ENCODE peak calls at places on chromosomes 12 and 14, in nine cellular contexts. B is GM12892; A is glutamatergic neuron; Y is effector memory CD8-positive, alpha-beta T cell; V is stimulated activated CD4-positive, alpha-beta T cell treated with anti-CD3 and anti-CD28 coated beads, Interleukin-4, amount 100 ng/mL, for 4 hours; D is stimulated activated CD8-positive, alpha-beta memory T cell treated with anti-CD3 and anti-CD28 coated beads, Interleukin-2, amount 100 ng/mL, for 1 hour; N is GM03348; P is NCI-H2029 treated with DMSO at 0.1 percent for 48 hours; W is neuronal stem cell. L is an unnamed sample.

GRCh38 chr12:40980346-40981005 is 207.6 kb upstream of the PDZRN4 start:
- DNase-seq in W (no peak), N (no peak), B (no peak), V (no peak), Y (no peak), P (no peak), A (no peak), D (no peak), L (no peak)

GRCh38 chr14:101733211-101733610 is 28.3 kb upstream of the PPP2R5C start:
- DNase-seq in D (no peak), A (no peak), V (no peak), N (no peak), W (no peak), P (no peak), B (no peak), Y (no peak), L (no peak)

GRCh38 chr12:52006726-52007157 is at the start of gene TAMALIN:
- DNase-seq in W (peak), A (peak), D (peak), V (peak), N (peak), Y (peak), P (no peak), B (no peak), L (no peak)

GRCh38 chr14:99674776-99675175 is 9.3 kb upstream of the CYP46A1 start:
- DNase-seq in A (no peak), V (no peak), N (no peak), Y (no peak), B (no peak), W (no peak), D (no peak), P (no peak), L (no peak)

GRCh38 chr14:82052778-82053177 is 519.1 kb upstream of the SEL1L start:
- DNase-seq in D (no peak), A (no peak), B (no peak), V (no peak), Y (no peak), W (no peak), N (no peak), P (no peak), L (no peak)

GRCh38 chr12:27822076-27822712 is 42.2 kb upstream of the MANSC4 start:
- DNase-seq in P (no peak), Y (peak), V (peak), W (no peak), A (no peak), B (peak), N (peak), D (peak), L (no peak)

GRCh38 chr14:89232366-89233070 is 184.5 kb downstream of the FOXN3 start:
- DNase-seq in A (no peak), N (no peak), P (no peak), Y (no peak), D (no peak), V (no peak), W (no peak), B (no peak), L (no peak)

GRCh38 chr14:59919582-59920377 is at the start of gene LRRC9:
- DNase-seq in A (peak), P (peak), N (no peak), V (peak), B (peak), Y (no peak), W (peak), D (no peak), L (no peak)

GRCh38 chr12:109446-109845 is 42.9 kb downstream of the IQSEC3 start:
- DNase-seq in B (no peak), D (no peak), V (no peak), W (no peak), N (no peak), P (no peak), Y (no peak), A (no peak), L (no peak)

GRCh38 chr12:20101046-20101445 is 267.3 kb upstream of the PDE3A start:
- DNase-seq in V (no peak), Y (no peak), W (no peak), P (no peak), N (peak), B (no peak), D (no peak), A (no peak), L (no peak)

GRCh38 chr12:12476836-12477531 is 85.7 kb downstream of the DUSP16 start:
- DNase-seq in Y (no peak), W (no peak), N (no peak), V (no peak), P (no peak), B (no peak), D (no peak), A (no peak), L (no peak)

GRCh38 chr12:4287325-4288290 is 14.0 kb downstream of the CCND2 start:
- DNase-seq in A (no peak), W (no peak), V (no peak), D (no peak), N (no peak), Y (no peak), B (no peak), P (no peak), L (no peak)

GRCh38 chr12:80001562-80001961 is 66.7 kb upstream of the PPP1R12A start:
- DNase-seq in V (no peak), P (no peak), A (no peak), Y (no peak), D (no peak), N (no peak), B (no peak), W (no peak), L (no peak)

GRCh38 chr12:51972849-51973273 is 21.4 kb downstream of the ACVR1B start:
- DNase-seq in B (no peak), Y (peak), V (peak), W (no peak), P (no peak), N (peak), D (no peak), A (no peak), L (no peak)

GRCh38 chr12:99453831-99454538 is 193.6 kb upstream of the GARIN6 start:
- DNase-seq in A (no peak), W (no peak), P (no peak), N (peak), B (no peak), D (no peak), V (no peak), Y (no peak), L (no peak)

GRCh38 chr12:128779901-128780300 is 43.9 kb downstream of the SLC15A4 start:
- DNase-seq in B (no peak), P (no peak), W (no peak), D (no peak), Y (no peak), N (no peak), A (no peak), V (no peak), L (no peak)

GRCh38 chr12:90366286-90366685 is 588.7 kb downstream of the CCER1 start:
- DNase-seq in W (no peak), Y (no peak), V (no peak), D (no peak), N (peak), A (no peak), P (no peak), B (no peak), L (no peak)

GRCh38 chr12:26197832-26198231 is 2.5 kb downstream of the SSPN start:
- DNase-seq in Y (no peak), N (no peak), A (no peak), V (no peak), D (no peak), W (no peak), P (no peak), B (no peak), L (no peak)

GRCh38 chr12:96436366-96437295 is 36.4 kb upstream of the CDK17 start:
- DNase-seq in V (no peak), D (no peak), B (no peak), P (no peak), Y (no peak), A (no peak), N (no peak), W (no peak), L (no peak)

GRCh38 chr12:10617868-10618267 is 4.5 kb upstream of the MAGOHB start:
- DNase-seq in P (no peak), W (no peak), B (no peak), D (no peak), A (no peak), Y (no peak), V (no peak), N (no peak), L (no peak)

GRCh38 chr12:40646456-40646855 is 45.8 kb upstream of the CNTN1 start:
- DNase-seq in N (no peak), A (no peak), W (no peak), D (no peak), B (no peak), Y (no peak), V (no peak), P (no peak), L (peak)

GRCh38 chr12:131104464-131105350 is 151.0 kb downstream of the ADGRD1 start:
- DNase-seq in B (peak), W (peak), A (peak), Y (peak), V (peak), P (peak), N (peak), D (peak), L (peak)

GRCh38 chr12:110373025-110373876 is 30.3 kb downstream of the ANAPC7 start:
- DNase-seq in D (no peak), W (no peak), Y (no peak), P (no peak), B (no peak), N (no peak), A (peak), V (no peak), L (no peak)

GRCh38 chr14:35197015-35197414 is 74.7 kb downstream of the PRORP start:
- DNase-seq in V (no peak), A (no peak), D (no peak), P (peak), Y (no peak), B (no peak), W (no peak), N (peak), L (no peak)

GRCh38 chr12:111314949-111315539 is 53.9 kb downstream of the PHETA1 start:
- DNase-seq in P (no peak), W (no peak), V (no peak), Y (no peak), B (no peak), N (no peak), A (no peak), D (no peak), L (no peak)

GRCh38 chr12:78338054-78338785 is 507.5 kb downstream of the NAV3 start:
- DNase-seq in B (no peak), N (no peak), D (no peak), Y (no peak), A (no peak), V (no peak), W (no peak), P (no peak), L (peak)

GRCh38 chr12:52037248-52037861 is 13.9 kb upstream of the NR4A1 start:
- DNase-seq in V (peak), Y (no peak), N (peak), A (peak), P (no peak), W (no peak), B (no peak), D (no peak), L (no peak)

GRCh38 chr12:107386569-107386968 is 293.2 kb upstream of the CRY1 start:
- DNase-seq in A (no peak), N (no peak), Y (no peak), V (no peak), D (no peak), P (no peak), W (no peak), B (no peak), L (no peak)

GRCh38 chr14:101721951-101722661 is 39.4 kb upstream of the PPP2R5C start:
- DNase-seq in V (peak), W (no peak), P (no peak), B (no peak), A (no peak), D (peak), Y (peak), N (no peak), L (peak)

GRCh38 chr14:75283162-75283883 is 4.7 kb downstream of the FOS start:
- DNase-seq in W (no peak), P (no peak), V (no peak), Y (peak), B (no peak), D (no peak), A (no peak), N (no peak), L (no peak)

GRCh38 chr14:106276326-106277267 is 750.2 kb downstream of the TMEM121 start:
- DNase-seq in V (no peak), A (no peak), B (no peak), W (no peak), N (no peak), P (no peak), D (no peak), Y (peak), L (no peak)

GRCh38 chr12:45730842-45731336 is 1.4 kb downstream of the ARID2 start:
- DNase-seq in N (no peak), B (no peak), W (no peak), Y (no peak), A (no peak), P (peak), V (no peak), D (no peak), L (no peak)

GRCh38 chr14:32230181-32230580 is 27.1 kb upstream of the RNU6-8 start:
- DNase-seq in W (no peak), P (no peak), A (no peak), Y (no peak), N (peak), D (no peak), V (no peak), B (no peak), L (no peak)

GRCh38 chr12:51533799-51534198 is 57.2 kb upstream of the SCN8A start:
- DNase-seq in D (no peak), P (no peak), N (no peak), A (no peak), W (no peak), B (no peak), V (no peak), Y (no peak), L (no peak)

GRCh38 chr12:52191841-52192791 is at the start of gene KRT80:
- DNase-seq in W (no peak), P (peak), N (peak), Y (no peak), D (no peak), A (peak), V (no peak), B (no peak), L (peak)

GRCh38 chr12:52946797-52947547 is 1.9 kb upstream of the KRT18 start:
- DNase-seq in A (no peak), B (no peak), P (no peak), V (no peak), Y (no peak), D (no peak), N (no peak), W (no peak), L (no peak)

GRCh38 chr12:130522244-130522834 is 184.7 kb downstream of the PIWIL1 start:
- DNase-seq in V (no peak), N (no peak), P (no peak), A (no peak), Y (no peak), D (no peak), W (no peak), B (no peak), L (no peak)

GRCh38 chr14:33073023-33073422 is 134.3 kb downstream of the NPAS3 start:
- DNase-seq in N (no peak), V (no peak), D (no peak), A (no peak), B (no peak), Y (no peak), P (no peak), W (no peak), L (no peak)